ENCODE peak calls at places on chromosomes 5 and 9, in four cellular contexts. G, I, F and V are unnamed samples.
A peak's percentile ranks its signal among the peaks of the same experiment; 100 is the strongest.

GRCh38 chr5:71601222-71602026 is 14.3 kb downstream of the MCCC2 start:
- DNase-seq in G (peak; percentile 66), F (peak; percentile 63), I (no peak), V (peak; percentile 56)

GRCh38 chr9:114324492-114324891 is 1.6 kb downstream of the ORM1 start:
- DNase-seq in F (no peak), I (no peak), G (no peak), V (no peak)

GRCh38 chr5:178381206-178381605 is 148.6 kb upstream of the PHYKPL start:
- DNase-seq in G (no peak), I (no peak), F (no peak), V (no peak)

GRCh38 chr5:11452854-11453253 is 451.4 kb downstream of the CTNND2 start:
- DNase-seq in I (no peak), G (no peak), F (no peak), V (no peak)

GRCh38 chr5:102547659-102548058 is 48.9 kb upstream of the SLCO6A1 start:
- DNase-seq in I (no peak), G (no peak), F (no peak), V (no peak)

GRCh38 chr5:58496488-58496887 is 5.3 kb downstream of the GAPT start:
- DNase-seq in G (no peak), I (no peak), F (peak; percentile 15), V (no peak)

GRCh38 chr9:37331871-37332270 is 90.6 kb upstream of the GRHPR start:
- DNase-seq in I (no peak), F (no peak), G (no peak), V (no peak)

GRCh38 chr5:107395632-107396350 is 274.9 kb downstream of the EFNA5 start:
- DNase-seq in G (no peak), I (no peak), F (no peak), V (no peak)

GRCh38 chr5:107306597-107306996 is 364.1 kb downstream of the EFNA5 start:
- DNase-seq in I (no peak), F (no peak), G (no peak), V (no peak)

GRCh38 chr5:116176124-116176523 is 91.3 kb downstream of the COMMD10 start:
- DNase-seq in G (no peak), I (no peak), F (no peak), V (no peak)

GRCh38 chr5:116428966-116429365 is 145.7 kb downstream of the SEMA6A start:
- DNase-seq in G (no peak), F (no peak), I (no peak), V (no peak)

GRCh38 chr9:84294551-84294950 is 46.0 kb downstream of the SLC28A3 start:
- DNase-seq in G (no peak), F (peak; percentile 17), I (no peak), V (no peak)

GRCh38 chr5:177232761-177233160 is 70.8 kb downstream of the RAB24 start:
- DNase-seq in F (no peak), G (no peak), I (no peak), V (no peak)